ENCODE peak calls at places on chromosomes 12 and 14, in four cellular contexts. One of them, this sample, is unnamed.

GRCh38 chr14:83347874-83348273 is 1814.2 kb upstream of the SEL1L start:
- DNase-seq in H9: no peak
- DNase-seq in fibroblast of lung: peak; percentile 9
- DNase-seq in IMR-90: peak; percentile 31
- DNase-seq in this sample: no peak

GRCh38 chr14:74512431-74512830 is 18.9 kb downstream of the ISCA2 start:
- DNase-seq in H9: peak; percentile 7
- DNase-seq in fibroblast of lung: no peak
- DNase-seq in IMR-90: no peak
- DNase-seq in this sample: no peak

GRCh38 chr12:27109339-27110023 is 27.1 kb upstream of the C12orf71 start:
- DNase-seq in H9: no peak
- DNase-seq in fibroblast of lung: peak; percentile 65
- DNase-seq in IMR-90: no peak
- DNase-seq in this sample: peak; percentile 24

GRCh38 chr12:68871396-68871795 is 61.6 kb downstream of the CPM start:
- DNase-seq in H9: no peak
- DNase-seq in fibroblast of lung: no peak
- DNase-seq in IMR-90: no peak
- DNase-seq in this sample: no peak

GRCh38 chr12:12474931-12475485 is 87.7 kb downstream of the DUSP16 start:
- DNase-seq in H9: no peak
- DNase-seq in fibroblast of lung: no peak
- DNase-seq in IMR-90: peak; percentile 43
- DNase-seq in this sample: no peak

GRCh38 chr14:60819575-60819974 is 85.0 kb downstream of the MNAT1 start:
- DNase-seq in H9: no peak
- DNase-seq in fibroblast of lung: no peak
- DNase-seq in IMR-90: no peak
- DNase-seq in this sample: no peak

GRCh38 chr12:6069452-6070093 is 54.9 kb downstream of the VWF start:
- DNase-seq in H9: no peak
- DNase-seq in fibroblast of lung: peak; percentile 87
- DNase-seq in IMR-90: peak; percentile 96
- DNase-seq in this sample: no peak

GRCh38 chr12:46770501-46771183 is 55.2 kb downstream of the SLC38A4 start:
- DNase-seq in H9: no peak
- DNase-seq in fibroblast of lung: peak; percentile 74
- DNase-seq in IMR-90: peak; percentile 59
- DNase-seq in this sample: peak; percentile 47

GRCh38 chr12:18414671-18415070 is 153.4 kb downstream of the PIK3C2G start:
- DNase-seq in H9: no peak
- DNase-seq in fibroblast of lung: no peak
- DNase-seq in IMR-90: no peak
- DNase-seq in this sample: no peak

GRCh38 chr14:104585966-104586702 is 6.6 kb downstream of the C14orf180 start:
- DNase-seq in H9: no peak
- DNase-seq in fibroblast of lung: no peak
- DNase-seq in IMR-90: no peak
- DNase-seq in this sample: no peak

GRCh38 chr12:3073438-3074255 is 3.5 kb upstream of the TSPAN9 start:
- DNase-seq in H9: peak; percentile 93
- DNase-seq in fibroblast of lung: peak; percentile 90
- DNase-seq in IMR-90: peak; percentile 92
- DNase-seq in this sample: peak; percentile 87

GRCh38 chr12:3075315-3075714 is 1.9 kb upstream of the TSPAN9 start:
- DNase-seq in H9: peak; percentile 28
- DNase-seq in fibroblast of lung: no peak
- DNase-seq in IMR-90: no peak
- DNase-seq in this sample: no peak

GRCh38 chr12:3069714-3070113 is 7.5 kb upstream of the TSPAN9 start:
- DNase-seq in H9: no peak
- DNase-seq in fibroblast of lung: no peak
- DNase-seq in IMR-90: no peak
- DNase-seq in this sample: no peak

GRCh38 chr12:3071107-3071506 is 6.1 kb upstream of the TSPAN9 start:
- DNase-seq in H9: peak; percentile 28
- DNase-seq in fibroblast of lung: no peak
- DNase-seq in IMR-90: no peak
- DNase-seq in this sample: no peak

DNA sequence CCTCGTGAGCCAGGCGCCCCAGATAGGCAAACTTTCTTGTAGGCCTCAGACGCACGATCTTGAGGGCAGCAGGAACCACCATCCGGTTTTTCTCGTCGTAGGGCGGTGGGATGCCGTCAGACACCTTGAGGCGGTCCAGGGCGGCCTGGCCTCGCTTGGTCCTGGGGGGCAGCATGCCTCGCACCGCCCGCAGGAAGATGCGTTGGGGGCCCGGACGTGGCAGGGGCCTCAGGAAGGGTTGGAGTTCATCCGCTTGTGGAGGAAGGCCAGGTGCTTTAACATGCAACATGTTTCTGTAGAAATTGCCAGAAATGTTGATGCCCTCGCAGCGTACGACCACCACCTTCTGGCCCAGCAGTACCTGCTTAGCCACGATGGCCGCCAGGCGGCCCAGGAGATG is 5.5 kb upstream of the TSPAN9 start:
- DNase-seq in H9: peak; percentile 32
- DNase-seq in fibroblast of lung: no peak
- DNase-seq in IMR-90: no peak
- DNase-seq in this sample: no peak
- TF ChIP-seq CTCF in H9: no peak
- TF ChIP-seq CTCF in fibroblast of lung: no peak
- TF ChIP-seq CTCF in IMR-90: no peak
- TF ChIP-seq CTCF in this sample: no peak

GRCh38 chr12:54126696-54127537 is 61.9 kb downstream of the SMUG1 start:
- DNase-seq in H9: peak; percentile 67
- DNase-seq in fibroblast of lung: peak; percentile 25
- DNase-seq in IMR-90: no peak
- DNase-seq in this sample: no peak
- H2AFZ ChIP-seq in H9: no peak overlapping the region
- H2AFZ ChIP-seq in fibroblast of lung: peak overlapping the region; percentile 34
- H2AFZ ChIP-seq in IMR-90: peak overlapping the region; percentile 51
- H2AFZ ChIP-seq in this sample: no peak overlapping the region

GRCh38 chr12:62629413-62629812 is 162.8 kb downstream of the MON2 start:
- DNase-seq in H9: peak; percentile 67
- DNase-seq in fibroblast of lung: no peak
- DNase-seq in IMR-90: no peak
- DNase-seq in this sample: no peak

GRCh38 chr12:62635630-62636029 is 169.0 kb downstream of the MON2 start:
- DNase-seq in H9: no peak
- DNase-seq in fibroblast of lung: no peak
- DNase-seq in IMR-90: no peak
- DNase-seq in this sample: no peak

GRCh38 chr12:62629971-62630739 is 163.5 kb downstream of the MON2 start:
- DNase-seq in H9: no peak
- DNase-seq in fibroblast of lung: no peak
- DNase-seq in IMR-90: no peak
- DNase-seq in this sample: no peak

GRCh38 chr12:62632521-62632920 is 165.9 kb downstream of the MON2 start:
- DNase-seq in H9: peak; percentile 81
- DNase-seq in fibroblast of lung: peak; percentile 14
- DNase-seq in IMR-90: no peak
- DNase-seq in this sample: no peak

GRCh38 chr12:62631531-62632520 is 165.2 kb downstream of the MON2 start:
- DNase-seq in H9: peak; percentile 79
- DNase-seq in fibroblast of lung: peak; percentile 73
- DNase-seq in IMR-90: peak; percentile 61
- DNase-seq in this sample: no peak
- TF ChIP-seq CTCF in H9: peak; percentile 54
- TF ChIP-seq CTCF in fibroblast of lung: no peak
- TF ChIP-seq CTCF in IMR-90: peak; percentile 28
- TF ChIP-seq CTCF in this sample: no peak

DNA sequence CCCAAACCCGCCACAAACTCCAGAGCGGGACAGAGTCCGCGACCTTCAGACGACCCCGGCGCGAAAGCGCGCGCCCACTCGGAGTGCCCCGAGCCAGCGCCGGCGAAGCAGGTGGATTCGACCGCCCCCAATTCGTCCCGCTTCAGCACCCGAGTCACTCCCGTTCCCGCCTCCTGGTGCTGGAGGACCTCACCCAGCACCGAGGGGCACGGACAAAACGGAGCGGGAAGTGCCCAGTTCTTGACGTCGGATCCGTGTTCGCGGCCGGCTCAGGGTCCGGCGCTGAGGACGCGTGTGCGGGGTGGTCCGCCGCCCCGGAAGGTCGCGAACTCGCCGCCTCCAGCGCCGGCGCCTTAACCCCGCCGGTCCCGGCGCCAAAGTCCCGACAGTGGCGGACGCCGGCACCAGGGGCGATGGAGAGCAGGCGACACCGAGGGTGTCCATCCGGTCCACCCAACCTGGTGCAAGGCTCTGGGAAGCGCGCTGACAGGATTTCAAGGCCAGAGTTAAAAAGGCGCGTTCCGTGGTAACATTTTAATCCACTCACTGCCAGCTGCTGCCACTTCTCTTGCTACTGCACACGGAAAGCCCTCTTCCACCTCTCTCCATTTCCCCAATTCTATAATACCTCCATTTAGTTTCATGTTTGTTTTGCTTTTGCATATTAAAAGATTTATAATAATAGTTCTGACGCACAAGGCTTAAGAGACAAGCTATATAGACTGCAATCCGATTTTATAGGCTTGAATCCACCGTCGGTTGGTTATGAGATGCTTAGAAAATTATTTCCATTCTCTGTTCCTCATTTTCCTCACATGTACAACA is 240.0 kb upstream of the CPNE8 start:
- DNase-seq in H9: peak; percentile 83
- DNase-seq in fibroblast of lung: no peak
- DNase-seq in IMR-90: no peak
- DNase-seq in this sample: peak; percentile 70
- H2AFZ ChIP-seq in H9: no peak overlapping the region
- H2AFZ ChIP-seq in fibroblast of lung: no peak overlapping the region
- H2AFZ ChIP-seq in IMR-90: no peak overlapping the region
- H2AFZ ChIP-seq in this sample: peak overlapping the region; percentile 93

GRCh38 chr12:125403145-125403789 is 338.0 kb downstream of the AACS start:
- DNase-seq in H9: peak; percentile 90
- DNase-seq in fibroblast of lung: peak; percentile 10
- DNase-seq in IMR-90: peak; percentile 6
- DNase-seq in this sample: peak; percentile 77
- TF ChIP-seq CTCF in H9: peak; percentile 87
- TF ChIP-seq CTCF in fibroblast of lung: peak; percentile 48
- TF ChIP-seq CTCF in IMR-90: peak; percentile 47
- TF ChIP-seq CTCF in this sample: peak; percentile 93

DNA sequence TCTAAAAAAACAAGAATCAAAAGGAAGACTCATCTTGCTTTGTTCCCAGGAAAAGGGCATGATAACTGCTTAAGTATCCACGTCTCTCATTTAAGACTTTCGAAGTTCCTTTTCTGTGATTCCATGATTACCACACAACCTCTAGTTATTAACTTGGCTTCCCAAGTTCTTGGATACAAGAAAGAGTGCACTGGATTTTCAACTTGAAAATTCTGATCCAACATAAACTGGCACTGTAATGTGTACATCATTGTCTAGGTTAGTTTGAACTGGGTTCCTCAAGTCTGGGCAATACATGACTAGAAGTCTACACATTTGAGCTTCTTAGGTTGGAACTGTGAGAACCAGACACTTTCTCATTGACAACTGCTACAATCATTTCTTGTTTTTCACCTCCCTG is 1.6 kb downstream of the KLHL28 start:
- DNase-seq in H9: no peak
- DNase-seq in fibroblast of lung: no peak
- DNase-seq in IMR-90: no peak
- DNase-seq in this sample: peak; percentile 6
- H2AFZ ChIP-seq in H9: no peak overlapping the region
- H2AFZ ChIP-seq in fibroblast of lung: no peak overlapping the region
- H2AFZ ChIP-seq in IMR-90: no peak overlapping the region
- H2AFZ ChIP-seq in this sample: no peak overlapping the region

DNA sequence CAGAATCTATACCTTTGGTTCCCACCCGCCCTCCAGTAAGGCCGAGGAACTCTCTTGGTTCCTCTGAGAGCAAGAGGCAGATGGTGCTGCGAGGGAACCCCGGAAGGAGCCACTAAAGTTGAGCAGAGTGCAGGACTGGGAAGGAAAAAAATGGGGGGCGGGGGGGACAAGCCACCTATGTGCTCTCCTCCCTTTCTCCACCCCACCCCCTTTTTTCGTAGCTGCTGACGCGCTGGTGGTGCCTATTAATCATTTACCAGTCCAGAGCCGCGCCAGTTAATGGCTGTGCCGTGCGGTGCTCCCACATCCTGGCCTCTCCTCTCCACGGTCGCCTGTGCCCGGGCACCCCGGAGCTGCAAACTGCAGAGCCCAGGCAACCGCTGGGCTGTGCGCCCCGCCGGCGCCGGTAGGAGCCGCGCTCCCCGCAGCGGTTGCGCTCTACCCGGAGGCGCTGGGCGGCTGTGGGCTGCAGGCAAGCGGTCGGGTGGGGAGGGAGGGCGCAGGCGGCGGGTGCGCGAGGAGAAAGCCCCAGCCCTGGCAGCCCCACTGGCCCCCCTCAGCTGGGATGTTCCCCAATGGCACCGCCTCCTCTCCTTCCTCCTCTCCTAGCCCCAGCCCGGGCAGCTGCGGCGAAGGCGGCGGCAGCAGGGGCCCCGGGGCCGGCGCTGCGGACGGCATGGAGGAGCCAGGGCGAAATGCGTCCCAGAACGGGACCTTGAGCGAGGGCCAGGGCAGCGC is 1.3 kb downstream of the SSTR1 start:
- DNase-seq in H9: peak; percentile 60
- DNase-seq in fibroblast of lung: peak; percentile 69
- DNase-seq in IMR-90: peak; percentile 74
- DNase-seq in this sample: no peak
- TF ChIP-seq CTCF in H9: peak; percentile 19
- TF ChIP-seq CTCF in fibroblast of lung: peak; percentile 39
- TF ChIP-seq CTCF in IMR-90: peak; percentile 53
- TF ChIP-seq CTCF in this sample: no peak

GRCh38 chr12:30754383-30754749 is 385 bp downstream of the CAPRIN2 start:
- DNase-seq in H9: no peak
- DNase-seq in fibroblast of lung: no peak
- DNase-seq in IMR-90: no peak
- DNase-seq in this sample: no peak

GRCh38 chr12:30755395-30755762 is 628 bp upstream of the CAPRIN2 start:
- DNase-seq in H9: no peak
- DNase-seq in fibroblast of lung: no peak
- DNase-seq in IMR-90: no peak
- DNase-seq in this sample: no peak

GRCh38 chr12:30757316-30757715 is 2.6 kb upstream of the CAPRIN2 start:
- DNase-seq in H9: no peak
- DNase-seq in fibroblast of lung: no peak
- DNase-seq in IMR-90: no peak
- DNase-seq in this sample: no peak

GRCh38 chr12:30754750-30755394 is at the start of gene CAPRIN2:
- DNase-seq in H9: peak; percentile 99
- DNase-seq in fibroblast of lung: peak; percentile 94
- DNase-seq in IMR-90: peak; percentile 93
- DNase-seq in this sample: peak; percentile 91

GRCh38 chr12:30756074-30756473 is 1.3 kb upstream of the CAPRIN2 start:
- DNase-seq in H9: no peak
- DNase-seq in fibroblast of lung: no peak
- DNase-seq in IMR-90: no peak
- DNase-seq in this sample: no peak
- H2AFZ ChIP-seq in H9: no peak overlapping the region
- H2AFZ ChIP-seq in fibroblast of lung: no peak overlapping the region
- H2AFZ ChIP-seq in IMR-90: no peak overlapping the region
- H2AFZ ChIP-seq in this sample: no peak overlapping the region